ENCODE peak calls at places on chromosome 6, in eight cellular contexts. L is GM12865, Z is heart left ventricle, N is body of pancreas, Q is fibroblast of mammary gland, Y is HFF-Myc, H is prostate gland, F is left lung. K is an unnamed sample.

GRCh38 chr6:70479236-70479635 is 65.9 kb downstream of the FAM135A start:
- DNase-seq in F (no peak), Z (no peak), N (no peak), Y (no peak), L (no peak), Q (peak), H (no peak), K (no peak)

GRCh38 chr6:5234869-5235268 is 25.9 kb downstream of the LYRM4 start:
- DNase-seq in F (no peak), N (no peak), Q (no peak), H (no peak), Z (no peak), Y (no peak), L (no peak), K (no peak)

GRCh38 chr6:26215200-26216014 is 128.2 kb downstream of the HFE start:
- DNase-seq in H (no peak), L (peak), N (no peak), Y (no peak), Z (no peak), Q (no peak), F (no peak), K (peak)

GRCh38 chr6:12208190-12208589 is 82.0 kb upstream of the EDN1 start:
- DNase-seq in Z (peak), H (no peak), Y (no peak), Q (peak), L (no peak), F (peak), N (peak), K (peak)

GRCh38 chr6:5619249-5619648 is 357.9 kb downstream of the FARS2 start:
- DNase-seq in Q (no peak), Z (no peak), N (no peak), Y (no peak), F (no peak), L (peak), H (no peak), K (no peak)

GRCh38 chr6:72553531-72554202 is 68.2 kb upstream of the KCNQ5 start:
- DNase-seq in Q (peak), L (no peak), Y (peak), N (no peak), H (no peak), F (no peak), Z (no peak), K (peak)

GRCh38 chr6:31308050-31308844 is 36.4 kb upstream of the HLA-C start:
- DNase-seq in L (peak), N (peak), Y (no peak), Q (no peak), F (peak), H (peak), Z (peak), K (peak)

GRCh38 chr6:158764188-158764849 is 54.8 kb downstream of the EZR start:
- DNase-seq in N (no peak), Z (no peak), Y (no peak), H (no peak), L (no peak), F (no peak), Q (no peak), K (no peak)

GRCh38 chr6:41341580-41341979 is 6.2 kb downstream of the NCR2 start:
- DNase-seq in Q (no peak), F (no peak), Y (no peak), H (no peak), L (no peak), N (no peak), Z (no peak), K (no peak)

GRCh38 chr6:8006208-8006607 is 58.0 kb downstream of the BLOC1S5 start:
- DNase-seq in Z (no peak), Y (no peak), L (peak), H (no peak), Q (peak), N (no peak), F (no peak), K (peak)

GRCh38 chr6:106892186-106892585 is 82.3 kb downstream of the CD24 start:
- DNase-seq in H (no peak), F (no peak), N (no peak), L (no peak), Y (no peak), Q (no peak), Z (no peak), K (no peak)

GRCh38 chr6:52317841-52318581 is 33.5 kb upstream of the MCM3 start:
- DNase-seq in Z (no peak), F (no peak), L (peak), N (no peak), H (no peak), Y (no peak), Q (peak), K (peak)

GRCh38 chr6:26464014-26464413 is 6.3 kb downstream of the BTN2A1 start:
- DNase-seq in Q (no peak), F (no peak), N (no peak), L (peak), Y (no peak), Z (no peak), H (no peak), K (no peak)

GRCh38 chr6:107585815-107586435 is 96.0 kb downstream of the SOBP start:
- DNase-seq in Z (no peak), L (no peak), H (no peak), Q (no peak), F (no peak), N (no peak), Y (no peak), K (no peak)

GRCh38 chr6:50455029-50455428 is 258.3 kb upstream of the TFAP2D start:
- DNase-seq in Q (no peak), H (no peak), F (no peak), Y (no peak), N (peak), Z (no peak), L (no peak), K (no peak)

GRCh38 chr6:684831-685636 is 7.9 kb downstream of the EXOC2 start:
- DNase-seq in L (peak), Y (peak), N (no peak), F (no peak), Q (peak), Z (no peak), H (no peak), K (peak)

GRCh38 chr6:140576004-140576555 is 1201.6 kb upstream of the CITED2 start:
- DNase-seq in H (no peak), F (no peak), Q (no peak), Z (no peak), L (no peak), Y (no peak), N (no peak), K (no peak)

GRCh38 chr6:110688661-110689268 is 126.5 kb downstream of the CDK19 start:
- DNase-seq in H (peak), F (peak), N (no peak), Q (no peak), Z (no peak), Y (no peak), L (no peak), K (peak)

GRCh38 chr6:106085984-106086832 is at the start of gene PRDM1:
- DNase-seq in H (peak), Z (peak), Q (peak), F (peak), N (peak), Y (peak), L (peak), K (peak)

GRCh38 chr6:133681880-133682279 is 207.0 kb upstream of the TCF21 start:
- DNase-seq in H (no peak), F (no peak), Y (no peak), Z (no peak), Q (no peak), N (no peak), L (no peak), K (no peak)

GRCh38 chr6:28803337-28803709 is 120.5 kb downstream of the TRIM27 start:
- DNase-seq in N (no peak), Q (no peak), Z (no peak), Y (no peak), H (no peak), L (no peak), F (no peak), K (no peak)

GRCh38 chr6:36897629-36898028 is 11.9 kb downstream of the C6orf89 start:
- DNase-seq in Z (no peak), N (no peak), Q (no peak), H (no peak), F (no peak), Y (no peak), L (no peak), K (peak)

GRCh38 chr6:25022140-25022553 is 86.4 kb upstream of the RIPOR2 start:
- DNase-seq in N (no peak), Z (no peak), Y (no peak), F (no peak), L (no peak), H (no peak), Q (peak), K (peak)

GRCh38 chr6:79574636-79575035 is 37.4 kb upstream of the LCA5 start:
- DNase-seq in N (no peak), Z (no peak), L (no peak), F (no peak), Q (peak), Y (no peak), H (no peak), K (peak)

GRCh38 chr6:30839666-30840065 is 44.7 kb upstream of the DDR1 start:
- DNase-seq in N (no peak), L (no peak), Y (no peak), F (no peak), Z (no peak), H (no peak), Q (no peak), K (peak)

GRCh38 chr6:88891135-88891845 is 72.1 kb downstream of the RNGTT start:
- DNase-seq in Z (no peak), Q (peak), H (no peak), L (no peak), Y (no peak), F (no peak), N (no peak), K (peak)

GRCh38 chr6:44696099-44696498 is 308.6 kb downstream of the CDC5L start:
- DNase-seq in Q (peak), Y (no peak), Z (no peak), F (no peak), N (no peak), L (no peak), H (no peak), K (peak)

GRCh38 chr6:64254558-64254957 is 619.0 kb downstream of the PHF3 start:
- DNase-seq in Z (no peak), Q (no peak), H (no peak), L (no peak), Y (no peak), F (no peak), N (no peak), K (peak)

GRCh38 chr6:113476937-113477839 is 380.0 kb upstream of the MARCKS start:
- DNase-seq in H (no peak), L (no peak), F (no peak), Y (no peak), Q (peak), N (no peak), Z (no peak), K (peak)

GRCh38 chr6:126539022-126539421 is 199.1 kb downstream of the CENPW start:
- DNase-seq in N (no peak), Q (peak), F (no peak), Z (no peak), L (no peak), H (no peak), Y (no peak), K (peak)

GRCh38 chr6:78910611-78911134 is 43.3 kb downstream of the IRAK1BP1 start:
- DNase-seq in Z (no peak), F (peak), Q (peak), Y (no peak), H (no peak), N (peak), L (peak), K (peak)

GRCh38 chr6:24847402-24847801 is 48.7 kb upstream of the ARMH2 start:
- DNase-seq in Q (no peak), F (peak), N (no peak), Z (no peak), L (no peak), Y (no peak), H (no peak), K (peak)

GRCh38 chr6:111874030-111874425 is 776 bp upstream of the FYN start:
- DNase-seq in H (no peak), N (no peak), F (no peak), Q (no peak), L (peak), Y (no peak), Z (peak), K (peak)

GRCh38 chr6:125104425-125104824 is 49.1 kb upstream of the TPD52L1 start:
- DNase-seq in Y (peak), Q (peak), F (no peak), L (no peak), H (peak), Z (no peak), N (no peak), K (peak)

GRCh38 chr6:122719176-122719575 is 60.3 kb upstream of the FABP7 start:
- DNase-seq in H (no peak), Y (no peak), L (no peak), F (no peak), Z (no peak), N (no peak), Q (no peak), K (no peak)

GRCh38 chr6:107264357-107264831 is 149.1 kb upstream of the BEND3 start:
- DNase-seq in Q (peak), N (no peak), F (no peak), Y (peak), Z (no peak), L (no peak), H (no peak), K (peak)

DNA sequence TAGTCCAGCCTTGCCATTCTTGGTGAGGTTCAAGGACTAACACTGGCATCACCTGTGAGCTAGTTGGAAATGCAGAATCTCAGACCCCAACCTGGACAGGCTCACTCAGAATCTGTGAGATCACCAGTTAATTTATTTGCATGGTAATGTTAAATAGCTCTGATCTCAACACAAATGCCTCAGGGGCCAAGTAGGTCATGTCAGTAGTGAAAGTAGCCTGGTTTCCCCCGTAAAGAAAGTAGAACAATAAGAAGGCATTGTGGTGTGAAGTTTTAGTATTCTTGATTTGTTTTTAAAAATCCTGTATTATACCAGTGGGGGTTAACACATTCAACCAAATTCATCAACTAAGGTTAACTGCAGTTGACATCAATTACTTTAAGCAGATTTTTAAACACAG is 105.5 kb downstream of the PPP1R14C start:
- DNase-seq in Y (no peak), H (no peak), Z (no peak), N (no peak), L (peak), Q (no peak), F (no peak), K (no peak)
- TF ChIP-seq CTCF in Y (no peak), H (no peak), Z (no peak), N (no peak), L (no peak), Q (no peak), F (no peak), K (no peak)

DNA sequence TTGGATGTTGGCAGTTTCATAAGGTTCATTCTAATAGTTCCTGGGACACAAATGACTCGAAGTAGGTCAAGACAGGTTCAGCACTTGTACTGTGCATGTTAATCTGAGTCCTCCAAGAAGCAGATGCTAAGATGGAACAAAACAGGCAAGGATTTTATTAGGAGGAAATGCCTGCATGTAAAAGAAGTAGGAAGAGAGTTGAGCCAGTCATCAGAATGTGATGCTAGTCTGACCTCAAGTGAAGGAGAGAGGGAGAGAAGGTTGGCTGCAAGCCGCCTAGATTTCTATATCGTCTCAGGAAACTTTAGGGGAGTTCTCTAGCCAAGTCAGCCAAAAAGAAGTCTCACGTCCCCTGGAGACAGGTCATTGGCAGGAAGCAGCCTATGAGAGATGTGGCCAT is 377.9 kb downstream of the CD109 start:
- DNase-seq in H (no peak), Y (no peak), N (no peak), L (no peak), Z (no peak), Q (peak), F (no peak), K (peak)
- H3K4me3 ChIP-seq in H (no peak), Y (no peak), N (no peak), L (no peak), Z (no peak), Q (no peak), F (no peak), K (no peak)

DNA sequence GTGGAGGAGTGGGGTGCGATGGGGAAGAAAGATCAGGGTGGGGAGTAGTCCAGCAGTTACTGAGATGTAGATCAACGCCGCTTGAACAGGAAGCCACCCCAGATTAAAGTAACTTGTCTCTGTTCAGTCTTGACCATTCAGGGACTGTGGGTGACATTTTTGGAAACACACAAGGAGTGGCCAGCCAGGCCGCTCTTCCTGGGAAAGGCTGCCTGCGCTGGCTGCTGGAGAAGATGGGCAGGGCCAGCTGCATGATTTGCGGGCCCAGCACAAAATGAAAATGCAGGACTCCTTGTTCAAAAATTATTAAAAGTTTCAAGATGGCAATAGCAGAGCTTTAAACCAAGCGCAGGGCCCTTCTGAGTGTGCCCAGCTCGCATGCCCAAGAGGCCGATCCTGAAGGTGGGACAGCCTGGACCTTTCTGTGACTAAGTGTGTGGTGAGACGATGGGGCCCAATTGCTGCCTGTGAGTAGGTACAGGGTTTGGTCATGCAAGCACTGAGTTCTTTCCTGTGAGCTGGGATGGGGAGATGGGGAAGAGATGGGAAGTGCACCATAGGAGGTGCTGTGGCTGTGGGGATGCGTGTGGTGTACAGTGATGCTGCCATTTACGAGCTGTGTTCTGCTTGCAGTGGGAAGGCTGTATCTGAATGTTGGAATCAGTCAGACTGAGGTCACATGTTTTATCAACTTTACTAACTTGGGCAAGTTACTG is 51.3 kb downstream of the DAAM2 start:
- DNase-seq in H (no peak), F (no peak), L (no peak), Q (peak), Y (no peak), Z (no peak), N (no peak), K (no peak)
- TF ChIP-seq CTCF in H (no peak), F (no peak), L (no peak), Q (peak), Y (peak), Z (no peak), N (no peak), K (no peak)

GRCh38 chr6:14439419-14439818 is 321.8 kb downstream of the CD83 start:
- DNase-seq in Q (no peak), L (no peak), H (no peak), N (no peak), F (no peak), Z (no peak), Y (no peak), K (no peak)

GRCh38 chr6:14440891-14441358 is 323.4 kb downstream of the CD83 start:
- DNase-seq in N (no peak), Z (no peak), Q (no peak), F (no peak), Y (no peak), L (no peak), H (no peak), K (no peak)

GRCh38 chr6:14441371-14441781 is 323.8 kb downstream of the CD83 start:
- DNase-seq in Z (peak), Y (no peak), L (no peak), F (no peak), N (no peak), H (no peak), Q (peak), K (no peak)

GRCh38 chr6:14442250-14442649 is 324.7 kb downstream of the CD83 start:
- DNase-seq in F (no peak), Z (no peak), L (no peak), Y (no peak), Q (no peak), N (no peak), H (no peak), K (no peak)

DNA sequence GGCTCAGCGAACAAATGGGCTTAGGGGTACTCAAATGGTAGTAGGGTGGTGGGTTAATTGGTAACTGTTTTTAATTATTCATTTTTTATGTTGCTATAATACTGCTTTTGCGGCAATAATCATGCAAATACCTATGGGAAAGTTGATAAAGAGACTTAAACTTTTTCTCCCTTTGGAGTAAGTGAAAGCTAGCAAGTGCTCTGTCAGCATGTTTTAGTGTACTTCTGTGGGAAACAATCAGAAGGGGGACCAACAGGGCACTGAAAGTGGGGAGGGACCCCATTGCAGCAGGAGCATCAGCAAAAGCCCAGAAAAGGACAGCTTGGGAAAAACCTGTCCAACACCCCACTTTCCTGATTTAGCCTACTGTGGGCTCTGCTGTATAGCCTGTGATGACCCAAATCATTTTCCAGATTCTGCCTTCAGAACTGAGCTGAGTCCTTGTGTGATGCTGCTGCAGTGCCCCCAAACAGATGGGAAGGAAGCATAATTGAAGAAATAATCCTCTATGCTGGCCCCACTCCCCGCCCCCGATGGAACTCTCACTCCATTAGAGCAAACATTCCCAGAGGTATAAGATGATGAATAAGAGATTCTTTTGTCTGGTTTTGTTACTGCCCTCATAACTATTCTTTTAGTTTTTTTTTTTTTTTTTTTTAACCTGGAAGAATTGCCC is 322.8 kb downstream of the CD83 start:
- DNase-seq in N (no peak), Z (no peak), L (no peak), H (no peak), Y (no peak), F (no peak), Q (peak), K (no peak)
- H3K4me3 ChIP-seq in N (no peak), Z (no peak), L (no peak), H (no peak), Y (no peak), F (no peak), Q (no peak), K (no peak)

DNA sequence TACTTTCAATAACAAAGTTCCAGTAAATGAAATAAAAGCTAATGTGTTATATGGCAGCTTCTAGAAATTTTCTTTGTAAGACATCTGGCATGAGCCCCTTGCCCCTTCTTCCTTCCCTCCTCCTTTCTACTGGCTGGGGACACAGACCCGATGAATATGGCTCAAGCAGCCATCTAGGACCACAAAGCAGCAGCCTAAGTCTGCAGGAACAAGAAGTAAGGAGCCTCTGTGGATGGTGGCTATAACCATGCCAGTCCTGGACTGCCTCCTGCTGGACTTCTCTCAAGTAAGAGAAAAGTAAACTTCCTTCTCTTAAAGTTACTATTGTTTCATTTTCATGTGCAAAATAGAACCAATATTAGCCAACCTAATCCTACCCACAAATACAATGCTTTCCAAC is 114.9 kb upstream of the DST start:
- DNase-seq in L (peak), H (peak), Q (peak), Z (no peak), N (peak), Y (no peak), F (no peak), K (peak)
- TF ChIP-seq CTCF in L (peak), H (peak), Q (peak), Z (peak), N (peak), Y (peak), F (no peak), K (peak)

GRCh38 chr6:136920216-136920857 is 1.8 kb upstream of the SLC35D3 start:
- DNase-seq in Z (no peak), F (no peak), L (no peak), N (no peak), Q (peak), Y (no peak), H (no peak), K (no peak)
- H3K4me3 ChIP-seq in Z (peak), F (no peak), L (peak), N (no peak), Q (no peak), Y (no peak), H (peak), K (no peak)

GRCh38 chr6:33428891-33429744 is 9.3 kb downstream of the SYNGAP1 start:
- DNase-seq in Z (no peak), Y (no peak), Q (no peak), N (no peak), H (no peak), L (no peak), F (no peak), K (no peak)
- TF ChIP-seq CTCF in Z (no peak), Y (no peak), Q (no peak), N (no peak), H (no peak), L (no peak), F (no peak), K (no peak)

K was measured in epithelial cell of esophagus.